ENCODE peak calls at places on chromosomes 3 and 15, in four cellular contexts. J, A, H and X are unnamed samples.

GRCh38 chr3:60755094-60755493 is 496.2 kb downstream of the FHIT start:
- DNase-seq in J (peak; percentile 58), A (no peak), H (no peak), X (peak; percentile 12)

GRCh38 chr3:194522579-194523046 is 35.8 kb upstream of the ATP13A3 start:
- DNase-seq in J (no peak), A (peak; percentile 94), H (no peak), X (no peak)

GRCh38 chr3:46706771-46707582 is 5.8 kb downstream of the TMIE start:
- DNase-seq in J (no peak), A (no peak), H (no peak), X (no peak)

GRCh38 chr3:10160925-10161324 is 3.8 kb upstream of the IRAK2 start:
- DNase-seq in J (no peak), A (no peak), H (no peak), X (no peak)

GRCh38 chr3:170002231-170002630 is 35.6 kb upstream of the GPR160 start:
- DNase-seq in J (no peak), A (no peak), H (no peak), X (no peak)

GRCh38 chr15:87604857-87605446 is 651.6 kb downstream of the NTRK3 start:
- DNase-seq in J (peak; percentile 35), A (peak; percentile 35), H (peak; percentile 8), X (peak; percentile 22)

GRCh38 chr3:108494862-108495531 is 15.4 kb downstream of the MYH15 start:
- DNase-seq in J (no peak), A (no peak), H (no peak), X (no peak)

GRCh38 chr3:48299746-48300361 is 33.6 kb downstream of the SPINK8 start:
- DNase-seq in J (no peak), A (no peak), H (no peak), X (no peak)

GRCh38 chr3:109985942-109986555 is 648.7 kb upstream of the DPPA4 start:
- DNase-seq in J (no peak), A (no peak), H (no peak), X (peak; percentile 22)

GRCh38 chr15:39468828-39469227 is 112.1 kb upstream of the THBS1 start:
- DNase-seq in J (no peak), A (no peak), H (no peak), X (no peak)

GRCh38 chr3:171354049-171354705 is 106.0 kb downstream of the TNIK start:
- DNase-seq in J (no peak), A (no peak), H (no peak), X (no peak)

GRCh38 chr3:109572298-109572697 is 235.0 kb upstream of the DPPA4 start:
- DNase-seq in J (no peak), A (no peak), H (no peak), X (no peak)

GRCh38 chr3:192907784-192908183 is 9.9 kb downstream of the MB21D2 start:
- DNase-seq in J (peak; percentile 62), A (no peak), H (no peak), X (no peak)

GRCh38 chr15:96171842-96172241 is 158.7 kb upstream of the NR2F2 start:
- DNase-seq in J (no peak), A (no peak), H (no peak), X (no peak)

GRCh38 chr15:56040081-56041035 is 46.9 kb upstream of the NEDD4 start:
- DNase-seq in J (peak; percentile 92), A (peak; percentile 98), H (peak; percentile 60), X (peak; percentile 95)

GRCh38 chr3:127037971-127038446 is 55.1 kb downstream of the PLXNA1 start:
- DNase-seq in J (no peak), A (no peak), H (no peak), X (no peak)